ENCODE peak calls at places on chromosome 18, in six cellular contexts. A is breast epithelium, E is IMR-90, B is adrenal gland, L is ovary, R is A549. H is an unnamed sample.

GRCh38 chr18:39675358-39675757 is 2109.8 kb upstream of the CELF4 start:
- DNase-seq in L (no peak), R (no peak), B (no peak), E (peak), A (no peak), H (no peak)

GRCh38 chr18:28149810-28150420 is 27.0 kb downstream of the CDH2 start:
- DNase-seq in B (no peak), E (no peak), A (no peak), R (no peak), L (no peak), H (no peak)

GRCh38 chr18:76208632-76209308 is 286.3 kb downstream of the ZNF516 start:
- DNase-seq in L (no peak), R (no peak), E (no peak), A (no peak), B (no peak), H (no peak)

GRCh38 chr18:75654928-75655745 is 227.6 kb upstream of the SMIM21 start:
- DNase-seq in B (no peak), E (no peak), A (no peak), R (no peak), L (peak), H (no peak)

GRCh38 chr18:37452697-37453385 is 112.8 kb downstream of the CELF4 start:
- DNase-seq in B (peak), A (no peak), E (no peak), R (no peak), L (peak), H (no peak)

GRCh38 chr18:60471652-60472051 is 99.1 kb upstream of the MC4R start:
- DNase-seq in L (no peak), R (no peak), B (no peak), A (no peak), E (no peak), H (no peak)

GRCh38 chr18:8496186-8496585 is 113.1 kb upstream of the RAB12 start:
- DNase-seq in L (peak), A (no peak), R (no peak), E (peak), B (no peak), H (no peak)

GRCh38 chr18:5611221-5611620 is 67.4 kb upstream of the EPB41L3 start:
- DNase-seq in A (no peak), E (no peak), L (no peak), B (no peak), R (no peak), H (no peak)

GRCh38 chr18:58991127-58991798 is 126.6 kb downstream of the ZNF532 start:
- DNase-seq in L (no peak), R (no peak), A (no peak), E (peak), B (no peak), H (no peak)

GRCh38 chr18:58392336-58393000 is 236.4 kb downstream of the ALPK2 start:
- DNase-seq in E (peak), B (no peak), L (no peak), R (no peak), A (no peak), H (peak)

GRCh38 chr18:29185801-29186200 is 1008.9 kb upstream of the CDH2 start:
- DNase-seq in R (no peak), L (no peak), B (no peak), A (no peak), E (no peak), H (no peak)

GRCh38 chr18:48672671-48673340 is 134.0 kb downstream of the CTIF start:
- DNase-seq in B (no peak), L (peak), A (no peak), E (no peak), R (no peak), H (peak)

GRCh38 chr18:48675330-48675761 is 136.5 kb downstream of the CTIF start:
- DNase-seq in L (peak), R (peak), A (peak), E (peak), B (peak), H (peak)

GRCh38 chr18:48674198-48674721 is 135.4 kb downstream of the CTIF start:
- DNase-seq in A (no peak), R (no peak), B (peak), L (peak), E (peak), H (peak)

GRCh38 chr18:48674758-48675157 is 135.9 kb downstream of the CTIF start:
- DNase-seq in R (no peak), A (no peak), E (no peak), B (no peak), L (no peak), H (no peak)

GRCh38 chr18:48673456-48674197 is 134.8 kb downstream of the CTIF start:
- DNase-seq in R (no peak), L (peak), B (peak), E (peak), A (no peak), H (no peak)
- TF ChIP-seq POLR2A in R (no peak), L (no peak), B (no peak), E (no peak), A (no peak), H (no peak)

GRCh38 chr18:2982452-2983172 is 30.3 kb downstream of the LPIN2 start:
- DNase-seq in L (no peak), R (no peak), E (no peak), A (no peak), B (no peak), H (no peak)

GRCh38 chr18:2980607-2980923 is 32.4 kb downstream of the LPIN2 start:
- DNase-seq in B (no peak), E (no peak), A (no peak), R (no peak), L (no peak), H (no peak)

GRCh38 chr18:2983296-2983695 is 29.6 kb downstream of the LPIN2 start:
- DNase-seq in L (no peak), A (no peak), R (no peak), E (no peak), B (no peak), H (no peak)

GRCh38 chr18:2979871-2980606 is 32.9 kb downstream of the LPIN2 start:
- DNase-seq in L (no peak), E (no peak), R (no peak), A (no peak), B (no peak), H (no peak)

GRCh38 chr18:2981212-2981728 is 31.7 kb downstream of the LPIN2 start:
- DNase-seq in A (no peak), R (peak), B (no peak), L (no peak), E (peak), H (no peak)
- TF ChIP-seq POLR2A in A (no peak), R (no peak), B (no peak), L (no peak), E (no peak), H (no peak)

DNA sequence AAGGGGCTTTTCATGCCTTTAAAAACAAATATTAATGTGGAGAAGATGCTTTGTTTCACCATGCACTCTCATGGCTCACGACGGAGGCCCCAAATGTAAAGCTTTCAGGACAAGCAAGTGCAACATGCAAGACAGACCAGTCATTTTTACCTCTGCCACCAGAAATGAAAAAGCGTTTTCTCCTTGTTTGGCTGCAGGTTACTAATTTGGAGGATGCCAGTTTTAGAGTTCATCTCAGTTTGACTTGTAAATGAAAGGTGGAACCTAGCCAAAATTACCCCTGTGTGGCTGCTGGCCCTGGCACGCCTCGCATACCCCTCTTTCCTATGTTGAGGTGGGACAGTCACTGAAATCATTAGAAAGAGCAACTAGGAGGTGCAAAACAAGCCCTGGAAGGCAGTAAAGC is 138.6 kb downstream of the BCL2 start:
- DNase-seq in R (no peak), A (no peak), B (no peak), L (no peak), E (no peak), H (no peak)
- TF ChIP-seq POLR2A in R (no peak), A (no peak), B (no peak), L (no peak), E (no peak), H (no peak)

GRCh38 chr18:32021756-32022564 is 3.3 kb downstream of the RNF125 start:
- DNase-seq in L (no peak), E (no peak), B (no peak), A (no peak), R (no peak), H (no peak)

GRCh38 chr18:32019251-32019943 is 772 bp downstream of the RNF125 start:
- DNase-seq in A (peak), B (peak), L (peak), R (peak), E (no peak), H (peak)

DNA sequence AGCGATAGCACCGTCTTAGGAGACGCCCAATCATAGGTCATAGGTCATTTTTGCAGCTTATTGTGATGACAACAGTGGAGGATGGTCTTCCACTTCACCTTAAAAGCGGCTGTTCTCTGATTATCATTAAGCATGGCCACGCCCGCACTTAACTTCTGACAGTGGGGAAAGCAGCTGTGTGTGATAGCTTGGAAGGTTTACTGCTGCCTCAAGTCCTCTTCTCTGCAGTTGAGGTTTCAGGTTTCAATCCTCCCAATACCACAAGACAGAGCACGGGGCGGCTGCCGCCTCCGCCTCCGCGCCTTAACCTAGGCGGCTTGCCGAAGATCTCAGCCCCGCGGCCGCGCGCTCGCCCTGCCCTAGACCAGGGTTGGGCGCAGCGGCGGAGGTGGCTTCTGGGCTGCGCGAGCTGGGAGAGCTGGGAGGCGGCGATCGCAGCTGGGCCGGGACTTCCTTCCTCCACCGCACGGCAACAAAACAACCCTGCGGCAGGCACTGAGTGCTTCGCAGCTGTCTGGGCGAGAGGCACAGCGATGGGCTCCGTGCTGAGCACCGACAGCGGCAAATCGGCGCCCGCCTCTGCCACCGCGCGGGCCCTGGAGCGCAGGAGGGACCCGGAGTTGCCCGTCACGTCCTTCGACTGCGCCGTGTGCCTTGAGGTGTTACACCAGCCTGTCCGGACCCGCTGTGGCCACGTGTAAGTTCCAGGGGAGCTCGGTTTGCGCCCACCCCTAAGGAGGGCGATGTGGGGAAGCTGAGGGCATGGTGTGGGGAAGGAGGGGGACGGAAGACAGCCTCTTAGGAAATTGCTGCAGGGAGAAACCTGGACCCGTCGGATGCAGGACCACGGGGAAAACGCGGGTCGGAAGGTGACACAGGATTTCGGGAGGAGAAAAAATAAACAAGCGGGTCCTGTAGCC is at the start of gene RNF125:
- DNase-seq in B (peak), E (peak), R (peak), A (peak), L (peak), H (peak)
- TF ChIP-seq POLR2A in B (peak), E (no peak), R (no peak), A (peak), L (peak), H (no peak)

DNA sequence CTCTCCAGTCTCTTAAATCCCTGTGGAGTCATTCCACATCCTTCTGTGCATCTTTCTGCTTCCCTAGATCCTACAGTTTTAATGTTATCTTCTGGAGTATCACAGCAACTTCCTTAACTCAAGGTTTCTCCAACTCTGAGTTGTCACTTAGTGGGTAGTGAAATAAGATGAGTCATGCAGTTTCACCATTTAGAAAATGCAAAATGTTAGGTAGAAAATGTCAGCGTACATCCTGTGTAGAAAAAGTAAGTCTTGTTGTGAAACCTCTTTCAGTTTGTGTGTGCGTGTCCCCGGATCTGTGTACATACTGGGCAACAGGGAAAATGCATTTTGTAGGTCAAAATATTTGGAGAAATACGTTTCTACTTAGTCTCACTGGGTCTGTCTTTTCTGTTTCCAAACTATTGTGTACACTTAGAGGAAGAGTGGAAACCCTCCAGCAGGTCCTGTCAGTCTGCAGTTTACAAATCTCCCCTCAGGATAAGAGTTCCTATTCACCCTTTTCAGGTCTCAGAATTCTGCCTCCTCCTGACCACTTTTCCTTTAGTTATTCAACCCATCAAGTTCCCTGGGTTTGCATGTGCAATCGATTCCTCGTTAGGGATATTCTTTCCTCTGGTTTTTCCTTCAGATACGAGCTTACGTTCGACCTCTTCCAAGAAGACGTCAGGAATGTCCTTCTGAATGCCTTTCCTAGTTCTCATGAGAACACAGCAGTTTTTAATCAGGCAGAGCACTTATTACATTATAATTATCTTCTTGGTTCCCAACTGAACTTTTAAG is 154.8 kb downstream of the TGIF1 start:
- DNase-seq in L (no peak), E (peak), B (no peak), R (no peak), A (no peak), H (no peak)
- TF ChIP-seq POLR2A in L (no peak), E (peak), B (peak), R (no peak), A (no peak), H (no peak)

GRCh38 chr18:13606589-13607254 is 119.6 kb downstream of the FAM210A start:
- DNase-seq in B (no peak), E (no peak), L (no peak), A (no peak), R (no peak), H (no peak)
- TF ChIP-seq POLR2A in B (no peak), E (no peak), L (no peak), A (no peak), R (no peak), H (no peak)

GRCh38 chr18:3256693-3257626 is 5.0 kb upstream of the MYL12B start:
- DNase-seq in A (no peak), E (peak), B (no peak), L (no peak), R (no peak), H (no peak)
- TF ChIP-seq POLR2A in A (no peak), E (no peak), B (peak), L (no peak), R (no peak), H (no peak)

H was measured in lower leg skin.